ENCODE peak calls at places on chromosomes 6 and 20, in five cellular contexts. L is lung, T is cardiac fibroblast, K is Peyer's patch, X is nephron progenitor cell. U is an unnamed sample.

GRCh38 chr6:169825558-169826225 is 74.3 kb downstream of the ERMARD start:
- DNase-seq in T (no peak), X (no peak), K (no peak), L (no peak), U (no peak)

GRCh38 chr6:23510778-23511510 is 615.1 kb upstream of the NRSN1 start:
- DNase-seq in T (no peak), X (no peak), K (no peak), L (no peak), U (no peak)

GRCh38 chr6:142659661-142660060 is 285.3 kb downstream of the HIVEP2 start:
- DNase-seq in K (no peak), L (no peak), T (no peak), X (no peak), U (no peak)

GRCh38 chr6:170088349-170088951 is 202.4 kb downstream of the DLL1 start:
- DNase-seq in L (no peak), X (no peak), T (no peak), K (peak; percentile 65), U (no peak)

GRCh38 chr6:111772274-111772780 is 100.9 kb downstream of the FYN start:
- DNase-seq in L (no peak), T (no peak), X (no peak), K (no peak), U (no peak)

GRCh38 chr6:136403166-136403980 is 113.7 kb upstream of the BCLAF1 start:
- DNase-seq in L (no peak), X (no peak), T (peak; percentile 96), K (no peak), U (peak; percentile 93)

GRCh38 chr20:23349338-23350006 is 1.1 kb upstream of the NXT1 start:
- DNase-seq in L (peak; percentile 33), K (no peak), T (no peak), X (peak; percentile 26), U (peak; percentile 72)

GRCh38 chr20:10524643-10525042 is 89.5 kb downstream of the SLX4IP start:
- DNase-seq in T (peak; percentile 90), L (no peak), K (no peak), X (no peak), U (peak; percentile 34)

GRCh38 chr20:15185913-15186312 is 848.5 kb upstream of the FLRT3 start:
- DNase-seq in K (no peak), X (no peak), L (no peak), T (no peak), U (no peak)

GRCh38 chr20:19849341-19850189 is 91.5 kb downstream of the RIN2 start:
- DNase-seq in K (no peak), T (no peak), X (no peak), L (no peak), U (peak; percentile 50)

GRCh38 chr6:116447052-116447451 is 14.1 kb upstream of the CALHM6 start:
- DNase-seq in X (no peak), L (no peak), T (no peak), K (no peak), U (no peak)

GRCh38 chr6:21869085-21869771 is 275.7 kb downstream of the SOX4 start:
- DNase-seq in X (no peak), L (no peak), K (no peak), T (no peak), U (no peak)

GRCh38 chr6:33960345-33961313 is 156.8 kb upstream of the MLN start:
- DNase-seq in K (no peak), T (no peak), L (no peak), X (no peak), U (no peak)

GRCh38 chr6:31075528-31075927 is 36.8 kb downstream of the C6orf15 start:
- DNase-seq in L (no peak), X (no peak), T (peak; percentile 82), K (no peak), U (peak; percentile 69)

GRCh38 chr6:25659633-25660368 is 7.8 kb downstream of the SCGN start:
- DNase-seq in K (no peak), T (no peak), X (no peak), L (no peak), U (no peak)

GRCh38 chr6:52993461-52993860 is 1.6 kb downstream of the GSTA4 start:
- DNase-seq in T (peak; percentile 26), L (no peak), K (no peak), X (no peak), U (peak; percentile 17)

GRCh38 chr6:158009935-158010585 is 28.4 kb downstream of the SYNJ2 start:
- DNase-seq in X (no peak), K (no peak), T (no peak), L (no peak), U (no peak)

GRCh38 chr6:84892666-84893065 is 128.3 kb upstream of the TBX18 start:
- DNase-seq in K (no peak), T (peak; percentile 88), X (no peak), L (no peak), U (peak; percentile 73)

GRCh38 chr6:147390909-147391536 is 117.5 kb upstream of the SAMD5 start:
- DNase-seq in L (no peak), X (peak; percentile 18), T (peak; percentile 39), K (no peak), U (peak; percentile 39)

GRCh38 chr6:168418151-168418551 is 22.8 kb upstream of the SMOC2 start:
- DNase-seq in X (peak; percentile 36), L (no peak), K (no peak), T (no peak), U (no peak)

GRCh38 chr20:53336892-53337291 is 256.7 kb downstream of the ZNF217 start:
- DNase-seq in X (no peak), L (no peak), K (no peak), T (no peak), U (no peak)
- TF ChIP-seq CTCF in X (no peak), L (no peak), K (no peak), T (no peak), U (no peak)

GRCh38 chr20:1944345-1945099 is 49.3 kb downstream of the SIRPA start:
- DNase-seq in T (no peak), X (no peak), K (no peak), L (no peak), U (no peak)
- TF ChIP-seq CTCF in T (no peak), X (no peak), K (no peak), L (no peak), U (no peak)

DNA sequence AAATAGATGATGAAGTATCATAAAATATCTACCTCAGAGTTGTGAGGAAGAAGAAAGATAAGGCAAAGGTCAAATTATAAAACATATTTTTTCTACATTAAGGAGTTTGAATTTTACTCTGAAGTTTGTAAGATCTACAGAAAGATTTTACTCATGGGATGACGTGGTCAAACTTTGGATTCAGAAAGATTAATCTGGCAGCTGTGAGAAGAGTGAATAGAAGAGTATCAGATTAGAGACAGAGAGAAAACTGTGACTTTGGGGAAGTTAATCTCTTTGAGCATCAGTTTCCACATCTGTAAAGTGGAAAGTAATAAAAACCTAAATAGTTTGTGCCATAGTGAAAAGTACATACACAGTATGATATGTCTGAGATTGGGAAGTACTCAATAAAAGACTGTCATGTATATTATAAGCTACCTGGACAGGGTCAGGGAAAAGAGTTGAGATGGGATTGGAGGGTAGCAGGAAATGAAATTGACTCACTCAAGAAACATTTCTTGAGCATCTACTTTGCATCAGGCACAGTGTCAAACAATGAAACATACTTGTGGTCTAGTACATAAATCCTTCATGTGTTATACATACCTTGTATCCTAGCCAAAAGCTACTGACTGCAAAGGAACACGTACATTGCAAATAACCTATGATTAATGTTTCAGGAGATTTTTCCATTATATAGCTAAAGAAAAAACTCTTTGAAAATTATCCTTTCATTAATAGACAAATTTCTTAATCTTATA is 222.1 kb downstream of the TMEM200A start:
- DNase-seq in L (no peak), T (peak; percentile 93), X (no peak), K (no peak), U (peak; percentile 79)
- TF ChIP-seq CTCF in L (no peak), T (no peak), X (no peak), K (no peak), U (no peak)

GRCh38 chr6:119539066-119539746 is 189.6 kb upstream of the MAN1A1 start:
- DNase-seq in T (no peak), X (no peak), K (no peak), L (no peak), U (no peak)
- TF ChIP-seq CTCF in T (no peak), X (no peak), K (no peak), L (no peak), U (no peak)

GRCh38 chr6:43758617-43759050 is 11.4 kb upstream of the VEGFA start:
- DNase-seq in K (no peak), X (peak; percentile 63), L (no peak), T (no peak), U (no peak)
- TF ChIP-seq CTCF in K (no peak), X (peak; percentile 65), L (peak; percentile 9), T (peak; percentile 70), U (peak; percentile 83)

GRCh38 chr6:162118706-162119105 is 608.9 kb downstream of the PRKN start:
- DNase-seq in T (no peak), L (no peak), K (no peak), X (no peak), U (no peak)

GRCh38 chr6:162124710-162125435 is 602.7 kb downstream of the PRKN start:
- DNase-seq in L (no peak), X (no peak), T (no peak), K (no peak), U (no peak)

GRCh38 chr6:162123797-162124196 is 603.8 kb downstream of the PRKN start:
- DNase-seq in X (no peak), T (no peak), K (no peak), L (no peak), U (no peak)

GRCh38 chr6:162119349-162119748 is 608.2 kb downstream of the PRKN start:
- DNase-seq in K (no peak), L (no peak), T (peak; percentile 7), X (no peak), U (peak; percentile 26)
- TF ChIP-seq CTCF in K (no peak), L (no peak), T (no peak), X (no peak), U (peak; percentile 6)

GRCh38 chr6:28400122-28400451 is 540 bp upstream of the ZSCAN12 start:
- DNase-seq in K (no peak), T (no peak), L (no peak), X (no peak), U (peak; percentile 5)

GRCh38 chr6:28399370-28400121 is at the start of gene ZSCAN12:
- DNase-seq in K (peak; percentile 91), T (peak; percentile 92), L (peak; percentile 84), X (peak; percentile 78), U (peak; percentile 90)

GRCh38 chr6:28395918-28396317 is 3.6 kb downstream of the ZSCAN12 start:
- DNase-seq in X (no peak), T (no peak), L (no peak), K (no peak), U (no peak)

GRCh38 chr6:28390688-28391087 is 8.9 kb downstream of the ZSCAN12 start:
- DNase-seq in T (no peak), K (no peak), L (no peak), X (no peak), U (no peak)

DNA sequence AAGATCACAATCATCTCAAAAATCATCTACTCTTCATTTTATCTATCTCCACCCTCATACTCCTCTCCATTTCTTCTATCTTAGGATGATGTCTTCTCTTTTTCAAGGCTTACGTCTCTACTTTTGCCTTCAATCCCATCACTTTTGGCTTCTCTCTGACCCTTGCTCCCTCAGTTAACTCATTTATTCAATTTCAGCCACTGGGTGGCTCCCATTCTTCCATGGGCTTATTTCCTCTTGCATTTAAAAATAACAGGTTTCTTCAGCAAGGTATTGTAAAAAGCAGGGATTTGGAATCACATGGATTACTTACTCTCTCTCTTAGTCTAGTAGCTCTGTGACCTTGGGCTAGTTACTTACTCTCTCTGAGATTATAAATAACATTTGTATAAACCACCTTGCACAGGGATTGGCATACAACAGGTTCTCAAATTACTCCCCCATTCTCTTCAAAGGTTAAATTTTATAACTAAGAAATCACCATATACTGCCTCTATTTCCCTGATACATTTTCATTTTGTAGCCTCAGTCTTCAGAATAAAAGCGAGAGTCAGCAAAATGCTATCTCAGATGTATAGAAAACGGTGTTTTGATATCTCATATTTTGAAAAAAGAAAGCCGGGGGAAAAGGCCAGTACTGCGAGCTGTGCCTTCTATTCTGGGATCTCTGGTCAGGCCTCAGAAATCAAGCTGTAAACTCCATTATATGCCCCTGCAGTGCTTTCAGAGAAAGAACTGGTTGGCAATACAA is 5.5 kb downstream of the ZSCAN12 start:
- DNase-seq in L (no peak), X (no peak), T (peak; percentile 41), K (no peak), U (peak; percentile 8)
- TF ChIP-seq CTCF in L (no peak), X (no peak), T (peak; percentile 37), K (no peak), U (peak; percentile 32)

U was measured in astrocyte of the spinal cord.